ENCODE peak calls at places on chromosome 18, in seven cellular contexts. R is left ventricle myocardium inferior; P is stomach; I is psoas muscle; U is CD4-positive, CD25-positive, alpha-beta regulatory T cell; E is heart right ventricle; K is fibroblast of lung. C is an unnamed sample. For H3K27me3, the result is how much of the 10 kb centered on the place peaks cover.

GRCh38 chr18:4854664-4855063 is 342.4 kb downstream of the AKAIN1 start:
- DNase-seq in R (no peak), P (no peak), I (no peak), U (no peak), E (no peak), K (no peak), C (no peak)

GRCh38 chr18:2905802-2906521 is 59.2 kb downstream of the EMILIN2 start:
- DNase-seq in R (peak), P (peak), I (peak), U (peak), E (peak), K (peak), C (peak)

GRCh38 chr18:47263828-47264314 is 12.4 kb upstream of the SKOR2 start:
- DNase-seq in R (no peak), P (no peak), I (no peak), U (no peak), E (no peak), K (no peak), C (no peak)

GRCh38 chr18:63788447-63789096 is 13.4 kb downstream of the SERPINB7 start:
- DNase-seq in R (no peak), P (peak), I (no peak), U (no peak), E (no peak), K (peak), C (no peak)

GRCh38 chr18:49073431-49073830 is 122.7 kb upstream of the SMAD7 start:
- DNase-seq in R (no peak), P (no peak), I (no peak), U (no peak), E (no peak), K (no peak), C (no peak)

GRCh38 chr18:77086034-77086433 is 46.5 kb downstream of the MBP start:
- DNase-seq in R (no peak), P (no peak), I (no peak), U (no peak), E (no peak), K (peak), C (no peak)

GRCh38 chr18:69895081-69896047 is 52.3 kb downstream of the CD226 start:
- DNase-seq in R (no peak), P (no peak), I (no peak), U (no peak), E (no peak), K (no peak), C (no peak)

GRCh38 chr18:52394602-52395001 is 54.6 kb downstream of the DCC start:
- DNase-seq in R (no peak), P (no peak), I (no peak), U (no peak), E (no peak), K (peak), C (no peak)

GRCh38 chr18:8609711-8610441 is 639 bp downstream of the RAB12 start:
- DNase-seq in R (peak), P (no peak), I (peak), U (peak), E (no peak), K (no peak), C (no peak)

GRCh38 chr18:73119574-73119973 is 251.8 kb upstream of the NETO1 start:
- DNase-seq in R (no peak), P (no peak), I (no peak), U (no peak), E (no peak), K (no peak), C (no peak)

GRCh38 chr18:68402784-68403183 is 312.1 kb downstream of the TMX3 start:
- DNase-seq in R (no peak), P (no peak), I (no peak), U (no peak), E (no peak), K (no peak), C (no peak)

GRCh38 chr18:45324489-45325111 is 290.7 kb upstream of the SLC14A2 start:
- DNase-seq in R (peak), P (no peak), I (peak), U (no peak), E (no peak), K (peak), C (peak)

GRCh38 chr18:2570772-2571199 is 519 bp downstream of the METTL4 start:
- DNase-seq in R (peak), P (peak), I (peak), U (no peak), E (peak), K (peak), C (peak)

GRCh38 chr18:413263-413662 is 87.2 kb downstream of the COLEC12 start:
- DNase-seq in R (no peak), P (no peak), I (no peak), U (no peak), E (no peak), K (peak), C (no peak)

GRCh38 chr18:48573632-48574293 is 34.9 kb downstream of the CTIF start:
- DNase-seq in R (no peak), P (no peak), I (no peak), U (no peak), E (no peak), K (no peak), C (no peak)

GRCh38 chr18:48749768-48750167 is 201.0 kb downstream of the SMAD7 start:
- DNase-seq in R (peak), P (no peak), I (peak), U (no peak), E (peak), K (peak), C (peak)

GRCh38 chr18:9965711-9966624 is 52.2 kb downstream of the VAPA start:
- DNase-seq in R (no peak), P (no peak), I (no peak), U (no peak), E (no peak), K (peak), C (no peak)

GRCh38 chr18:36365836-36366775 is 68.6 kb downstream of the FHOD3 start:
- DNase-seq in R (no peak), P (no peak), I (no peak), U (no peak), E (no peak), K (peak), C (no peak)

GRCh38 chr18:9683418-9684396 is 24.4 kb upstream of the RAB31 start:
- DNase-seq in R (no peak), P (peak), I (no peak), U (no peak), E (peak), K (peak), C (no peak)

GRCh38 chr18:49044898-49045297 is 94.1 kb upstream of the SMAD7 start:
- DNase-seq in R (no peak), P (no peak), I (no peak), U (no peak), E (no peak), K (no peak), C (no peak)

GRCh38 chr18:21458322-21458721 is 142.2 kb downstream of the ESCO1 start:
- DNase-seq in R (peak), P (no peak), I (peak), U (no peak), E (peak), K (no peak), C (peak)

GRCh38 chr18:369224-370010 is 101.6 kb upstream of the THOC1 start:
- DNase-seq in R (no peak), P (no peak), I (no peak), U (no peak), E (no peak), K (no peak), C (no peak)

GRCh38 chr18:3189884-3190283 is 29.9 kb downstream of the MYOM1 start:
- DNase-seq in R (no peak), P (no peak), I (no peak), U (no peak), E (no peak), K (no peak), C (no peak)

GRCh38 chr18:50866765-50867164 is 12.2 kb upstream of the ME2 start:
- DNase-seq in R (no peak), P (no peak), I (no peak), U (no peak), E (no peak), K (peak), C (no peak)

GRCh38 chr18:4391859-4392258 is 63.2 kb downstream of the DLGAP1 start:
- DNase-seq in R (no peak), P (no peak), I (no peak), U (no peak), E (no peak), K (no peak), C (no peak)

GRCh38 chr18:23515911-23516546 is 12.7 kb downstream of the RMC1 start:
- DNase-seq in R (peak), P (peak), I (peak), U (peak), E (peak), K (peak), C (peak)

GRCh38 chr18:31489311-31489710 is 8.7 kb upstream of the DSG2 start:
- DNase-seq in R (no peak), P (no peak), I (no peak), U (no peak), E (no peak), K (peak), C (no peak)

GRCh38 chr18:600107-600506 is 3.3 kb downstream of the CLUL1 start:
- DNase-seq in R (no peak), P (no peak), I (no peak), U (no peak), E (no peak), K (no peak), C (no peak)

GRCh38 chr18:6878881-6879280 is 149.4 kb downstream of the ARHGAP28 start:
- DNase-seq in R (no peak), P (no peak), I (no peak), U (no peak), E (peak), K (no peak), C (no peak)

GRCh38 chr18:6875764-6876163 is 146.2 kb downstream of the ARHGAP28 start:
- DNase-seq in R (no peak), P (no peak), I (no peak), U (no peak), E (no peak), K (no peak), C (no peak)

GRCh38 chr18:6874316-6874715 is 144.8 kb downstream of the ARHGAP28 start:
- DNase-seq in R (no peak), P (no peak), I (no peak), U (no peak), E (no peak), K (no peak), C (no peak)

GRCh38 chr18:6877288-6877687 is 147.8 kb downstream of the ARHGAP28 start:
- DNase-seq in R (no peak), P (no peak), I (no peak), U (no peak), E (no peak), K (no peak), C (no peak)

GRCh38 chr18:6876646-6877045 is 147.1 kb downstream of the ARHGAP28 start:
- DNase-seq in R (no peak), P (no peak), I (no peak), U (no peak), E (no peak), K (peak), C (no peak)
- H3K27me3 ChIP-seq in R (under half), P (under half), I (under half), U (under half), E (under half), K (under half), C (under half)

GRCh38 chr18:58887613-58887963 is 22.9 kb downstream of the ZNF532 start:
- DNase-seq in R (peak), P (peak), I (peak), U (no peak), E (peak), K (peak), C (peak)
- H3K4me3 ChIP-seq in R (peak), P (no peak), I (no peak), U (no peak), E (no peak), K (peak), C (no peak)

GRCh38 chr18:28718696-28719095 is 541.8 kb upstream of the CDH2 start:
- DNase-seq in R (no peak), P (no peak), I (no peak), U (no peak), E (no peak), K (peak), C (no peak)
- H3K27ac ChIP-seq in R (no peak), P (no peak), I (no peak), U (no peak), E (no peak), K (no peak), C (no peak)

GRCh38 chr18:59228361-59228760 is 8.4 kb downstream of the GRP start:
- DNase-seq in R (no peak), P (no peak), I (no peak), U (no peak), E (no peak), K (no peak), C (no peak)
- H3K27me3 ChIP-seq in R (under half), P (under half), I (under half), U (under half), E (under half), K (under half), C (under half)

GRCh38 chr18:25284861-25285574 is 66.9 kb downstream of the ZNF521 start:
- DNase-seq in R (no peak), P (no peak), I (peak), U (no peak), E (peak), K (peak), C (peak)
- H3K4me3 ChIP-seq in R (peak), P (no peak), I (peak), U (no peak), E (no peak), K (peak), C (peak)

C was measured in heart left ventricle.